ENCODE peak calls at places on chromosomes 7 and 10, in eight cellular contexts. D is OCI-LY7, P is heart right ventricle, H is cardiac fibroblast, I is NB4, U is HepG2, F is stomach, R is GM12878. L is an unnamed sample.

GRCh38 chr7:135950972-135951371 is 26.2 kb downstream of the MTPN start:
- DNase-seq in U (no peak), R (no peak), I (no peak), D (no peak), H (no peak), P (no peak), F (no peak), L (no peak)

GRCh38 chr10:14350006-14350405 is 19.3 kb upstream of the FRMD4A start:
- DNase-seq in D (no peak), I (no peak), F (no peak), H (no peak), R (no peak), U (no peak), P (no peak), L (no peak)

GRCh38 chr7:35695628-35695888 is 623 bp upstream of the HERPUD2 start:
- DNase-seq in F (no peak), I (peak; percentile 71), P (no peak), R (no peak), U (no peak), H (peak; percentile 15), D (no peak), L (no peak)

GRCh38 chr10:29839826-29840515 is 205.2 kb upstream of the SVIL start:
- DNase-seq in F (no peak), U (no peak), I (no peak), H (no peak), P (no peak), R (no peak), D (no peak), L (no peak)

GRCh38 chr7:2247141-2247985 is 5.3 kb downstream of the NUDT1 start:
- DNase-seq in U (no peak), R (no peak), H (no peak), F (no peak), D (peak; percentile 51), P (peak; percentile 39), I (peak; percentile 59), L (no peak)

GRCh38 chr10:80188713-80189112 is 16.6 kb downstream of the ANXA11 start:
- DNase-seq in D (peak; percentile 38), P (no peak), I (no peak), F (peak; percentile 24), U (no peak), R (no peak), H (no peak), L (no peak)

GRCh38 chr7:129017933-129018538 is 36.9 kb downstream of the TNPO3 start:
- DNase-seq in D (peak; percentile 82), R (peak; percentile 64), P (no peak), F (no peak), H (no peak), I (no peak), U (no peak), L (no peak)

GRCh38 chr7:108045154-108045553 is 42.2 kb upstream of the LAMB1 start:
- DNase-seq in F (no peak), U (no peak), R (no peak), D (no peak), H (peak; percentile 57), P (no peak), I (no peak), L (peak; percentile 26)

GRCh38 chr10:6213908-6214307 is 11.2 kb downstream of the PFKFB3 start:
- DNase-seq in F (no peak), H (no peak), I (no peak), U (no peak), R (no peak), P (no peak), D (no peak), L (no peak)

GRCh38 chr10:6215683-6216484 is 13.2 kb downstream of the PFKFB3 start:
- DNase-seq in D (no peak), H (no peak), R (no peak), I (no peak), U (no peak), F (no peak), P (no peak), L (no peak)

GRCh38 chr10:6215241-6215640 is 12.5 kb downstream of the PFKFB3 start:
- DNase-seq in I (no peak), U (no peak), F (no peak), H (no peak), P (no peak), D (no peak), R (no peak), L (no peak)

GRCh38 chr10:6213257-6213905 is 10.6 kb downstream of the PFKFB3 start:
- DNase-seq in F (no peak), U (no peak), P (no peak), I (no peak), R (no peak), H (peak; percentile 31), D (no peak), L (no peak)

DNA sequence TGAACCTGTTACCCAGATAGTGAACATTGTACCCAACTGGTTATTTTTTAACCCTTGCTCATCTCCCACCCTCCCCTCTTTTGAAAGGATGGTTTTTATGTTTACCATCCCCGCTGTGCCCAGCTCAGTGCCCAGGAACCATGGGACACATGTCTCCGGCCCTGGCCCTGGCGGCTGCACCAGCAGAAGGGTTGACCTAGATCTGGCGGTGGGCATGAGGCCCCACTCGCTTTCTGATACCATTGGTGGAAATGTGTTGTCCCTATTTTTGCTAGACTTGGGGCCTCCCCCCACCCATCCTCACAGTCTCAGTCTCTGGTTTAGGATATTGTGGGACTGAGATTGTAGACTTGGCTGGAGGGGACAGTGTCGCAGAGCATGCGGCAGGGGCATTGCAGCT is 11.9 kb downstream of the PFKFB3 start:
- DNase-seq in R (no peak), F (no peak), U (no peak), H (no peak), I (no peak), D (no peak), P (no peak), L (no peak)
- TF ChIP-seq CTCF in R (no peak), F (no peak), U (no peak), H (no peak), I (no peak), D (no peak), P (no peak), L (no peak)

DNA sequence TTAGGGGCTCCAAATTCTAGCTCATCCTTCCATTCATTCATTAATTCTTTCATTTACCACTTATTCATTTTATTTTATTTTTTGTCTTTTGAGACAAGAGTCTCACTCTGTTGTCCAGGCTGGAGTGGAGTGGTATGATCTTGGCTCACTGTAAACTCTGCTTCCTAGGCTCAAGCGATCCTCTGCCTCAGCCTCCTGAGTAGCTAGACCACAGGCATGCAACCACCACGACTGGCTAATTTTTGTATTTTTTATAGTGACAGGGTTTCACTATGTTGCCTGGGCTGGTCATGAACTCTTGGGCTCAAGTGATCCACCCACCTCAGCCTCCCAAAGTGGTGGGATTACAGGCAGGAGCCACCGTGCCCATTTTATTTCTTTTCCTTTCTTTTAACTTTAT is 31.6 kb downstream of the FGF8 start:
- DNase-seq in P (no peak), D (no peak), H (no peak), F (no peak), I (no peak), U (no peak), R (no peak), L (no peak)
- H3K4me3 ChIP-seq in P (no peak overlapping the region), D (no peak overlapping the region), H (no peak overlapping the region), F (no peak overlapping the region), I (no peak overlapping the region), U (no peak overlapping the region), R (no peak overlapping the region), L (no peak overlapping the region)

GRCh38 chr7:30310674-30311362 is 26.4 kb downstream of the ZNRF2 start:
- DNase-seq in I (no peak), H (no peak), D (no peak), F (no peak), U (no peak), P (no peak), R (no peak), L (no peak)
- TF ChIP-seq CTCF in I (no peak), H (no peak), D (no peak), F (no peak), U (no peak), P (no peak), R (no peak), L (no peak)

DNA sequence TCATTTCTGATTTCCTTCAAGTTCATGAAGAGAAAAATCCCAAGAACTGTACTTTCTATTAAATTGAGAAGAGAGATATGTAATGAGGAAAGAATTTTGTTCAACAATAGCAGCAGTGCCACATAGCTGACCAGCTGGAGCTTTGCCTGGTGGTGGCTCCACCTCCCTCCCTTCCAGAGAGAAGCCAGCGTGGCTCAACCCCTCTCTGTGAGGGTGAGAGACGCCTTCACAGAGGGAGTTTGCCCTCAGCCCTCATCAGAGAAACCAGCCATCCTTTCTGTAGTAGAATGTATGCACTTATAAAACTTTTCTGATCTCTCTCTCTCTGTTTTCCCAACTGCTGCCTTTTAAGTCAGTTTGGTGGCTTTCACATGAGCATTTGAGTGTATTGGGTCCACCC is 20.5 kb upstream of the COL1A2 start:
- DNase-seq in U (no peak), F (peak; percentile 36), H (peak; percentile 96), P (peak; percentile 73), R (no peak), D (no peak), I (no peak), L (peak; percentile 96)
- H3K4me3 ChIP-seq in U (no peak overlapping the region), F (no peak overlapping the region), H (peak overlapping the region; percentile 21), P (peak overlapping the region; percentile 30), R (no peak overlapping the region), D (no peak overlapping the region), I (no peak overlapping the region), L (peak overlapping the region; percentile 26)

GRCh38 chr7:91789558-91789957 is 90.9 kb downstream of the MTERF1 start:
- DNase-seq in F (no peak), D (no peak), U (no peak), R (no peak), H (no peak), I (no peak), P (no peak), L (no peak)

GRCh38 chr7:91780526-91780925 is 100.0 kb downstream of the MTERF1 start:
- DNase-seq in U (no peak), R (no peak), P (no peak), F (no peak), H (no peak), I (no peak), D (no peak), L (no peak)

GRCh38 chr7:91787923-91788322 is 92.6 kb downstream of the MTERF1 start:
- DNase-seq in P (no peak), F (no peak), I (no peak), H (no peak), U (no peak), R (no peak), D (no peak), L (no peak)

GRCh38 chr7:91789086-91789485 is 91.4 kb downstream of the MTERF1 start:
- DNase-seq in U (no peak), H (no peak), P (no peak), R (no peak), D (no peak), F (no peak), I (no peak), L (no peak)

DNA sequence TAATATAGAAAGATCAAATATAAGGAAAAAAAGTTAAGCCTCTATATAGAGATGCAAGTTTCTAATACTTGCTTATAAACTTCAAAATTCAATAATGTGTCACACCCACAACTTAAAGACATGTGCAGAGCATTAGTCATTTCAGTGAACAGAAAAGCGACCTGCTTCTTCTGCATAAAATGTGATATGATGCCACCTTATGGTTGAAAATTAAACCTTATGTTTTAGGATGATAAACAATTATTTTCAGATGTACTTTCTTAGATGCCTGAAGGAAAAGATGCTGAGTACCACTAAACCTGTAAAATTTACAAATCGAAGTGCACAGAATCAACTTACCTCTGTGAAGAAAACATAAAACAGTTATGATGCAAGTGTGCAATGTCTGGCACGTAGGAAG is 96.0 kb downstream of the MTERF1 start:
- DNase-seq in F (no peak), D (peak; percentile 10), U (no peak), H (peak; percentile 79), I (peak; percentile 49), P (no peak), R (no peak), L (peak; percentile 62)
- TF ChIP-seq CTCF in F (no peak), D (peak; percentile 62), U (peak; percentile 46), H (peak; percentile 30), I (no peak), P (peak; percentile 60), R (peak; percentile 30), L (peak; percentile 21)

L was measured in astrocyte of the spinal cord.